ENCODE peak calls at places on chromosomes 5 and 9, in six cellular contexts. H, D, B, R, V and I are unnamed samples.
A peak's percentile ranks its signal among the peaks of the same experiment; 100 is the strongest.

GRCh38 chr5:136011427-136012001 is 17.3 kb upstream of the TGFBI start:
- DNase-seq in H (no peak), R (no peak), B (no peak), D (peak; percentile 94), V (no peak), I (no peak)

GRCh38 chr9:98235126-98235525 is 20.3 kb downstream of the TBC1D2 start:
- DNase-seq in R (no peak), H (no peak), B (no peak), D (no peak), V (no peak), I (no peak)

GRCh38 chr5:42572313-42572712 is 149.1 kb downstream of the GHR start:
- DNase-seq in D (no peak), B (no peak), R (no peak), H (no peak), V (no peak), I (no peak)

GRCh38 chr9:132627120-132627519 is 42.7 kb downstream of the DDX31 start:
- DNase-seq in H (no peak), R (no peak), D (no peak), V (no peak), B (no peak), I (no peak)

GRCh38 chr5:68033961-68034581 is 181.5 kb upstream of the PIK3R1 start:
- DNase-seq in B (peak; percentile 15), D (peak; percentile 41), H (no peak), R (no peak), V (no peak), I (no peak)

GRCh38 chr5:75340714-75341478 is 3.9 kb downstream of the HMGCR start:
- DNase-seq in V (no peak), B (no peak), R (no peak), D (peak; percentile 34), H (no peak), I (no peak)

GRCh38 chr5:157772077-157772613 is 28.6 kb downstream of the LSM11 start:
- DNase-seq in R (no peak), V (no peak), H (no peak), B (no peak), D (no peak), I (no peak)

GRCh38 chr5:132215329-132215728 is 12.3 kb downstream of the P4HA2 start:
- DNase-seq in B (peak; percentile 93), R (peak; percentile 98), H (no peak), D (peak; percentile 99), V (no peak), I (no peak)

DNA sequence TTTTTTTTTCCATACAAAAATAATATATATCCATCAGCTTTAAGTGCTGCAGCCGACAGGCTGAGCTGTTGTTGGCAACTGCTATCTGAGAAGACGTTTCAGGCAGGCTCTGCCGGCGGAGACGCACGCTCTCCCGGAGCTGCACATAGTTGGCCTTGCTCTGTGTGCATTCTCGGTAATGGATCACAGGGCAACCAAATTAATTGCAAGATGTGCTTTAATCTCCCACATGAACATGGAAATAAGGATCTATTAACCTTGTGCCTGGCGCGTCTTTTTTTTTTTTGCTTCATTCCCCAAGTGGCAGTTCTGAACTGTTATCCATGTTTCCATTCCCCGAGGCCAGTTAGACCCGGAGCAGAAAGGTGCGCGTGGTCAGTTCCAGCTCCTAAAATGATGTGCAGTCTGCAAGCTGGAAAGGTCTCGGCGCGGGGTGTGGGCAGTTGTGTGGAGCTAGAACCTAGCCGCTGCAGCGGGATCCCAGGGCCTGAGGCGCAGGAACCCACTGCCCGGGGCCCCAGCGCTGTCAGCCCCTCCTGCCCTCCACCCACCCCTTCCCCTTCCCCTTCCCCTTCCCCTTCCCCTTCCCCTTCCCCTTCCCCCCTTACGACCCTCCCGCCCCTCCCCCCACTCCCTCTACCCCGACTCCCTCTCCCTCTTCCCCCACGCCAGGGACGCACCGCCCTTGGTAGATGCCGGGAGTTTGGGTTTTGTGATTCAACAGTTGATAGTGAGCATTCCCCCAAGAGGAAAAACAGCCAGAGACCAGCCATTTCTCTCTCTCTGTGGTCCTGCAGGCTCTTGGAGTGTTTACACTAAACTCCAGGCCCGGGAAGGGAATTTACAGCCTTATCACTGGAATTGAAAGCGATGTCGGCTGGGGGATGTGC is 137.8 kb downstream of the CEP120 start:
- DNase-seq in V (no peak), B (no peak), H (no peak), R (no peak), D (peak; percentile 41), I (no peak)
- H3K4me3 ChIP-seq in V (no peak overlapping the region), B (peak overlapping the region; percentile 28), H (no peak overlapping the region), R (peak overlapping the region; percentile 68), D (peak overlapping the region; percentile 50), I (peak overlapping the region; percentile 34)

DNA sequence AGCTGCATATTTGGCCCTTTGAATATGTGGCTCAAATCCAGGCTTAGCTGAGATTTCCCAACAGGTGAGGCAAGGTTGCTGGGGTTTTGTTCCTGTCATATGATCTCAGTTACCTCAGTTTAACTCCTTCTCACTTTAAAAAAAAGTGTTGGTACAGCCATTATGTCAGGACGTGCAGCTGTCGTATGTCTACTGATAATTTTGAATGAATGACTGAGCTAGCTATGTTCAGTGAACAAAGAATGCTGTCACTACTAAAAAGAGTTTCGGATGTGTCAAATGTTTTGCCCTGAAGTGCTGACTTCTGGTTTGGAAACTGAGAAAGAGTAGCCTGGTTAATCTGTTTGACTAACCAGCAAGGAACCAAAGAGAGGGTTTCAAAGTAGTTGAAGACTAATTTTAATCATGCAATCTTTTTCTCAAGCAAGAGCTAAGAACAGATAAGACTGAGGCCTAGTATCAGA is 106.3 kb upstream of the NR3C1 start:
- DNase-seq in H (no peak), R (no peak), V (no peak), B (no peak), D (no peak), I (no peak)
- H3K4me3 ChIP-seq in H (no peak overlapping the region), R (no peak overlapping the region), V (no peak overlapping the region), B (no peak overlapping the region), D (no peak overlapping the region), I (no peak overlapping the region)

GRCh38 chr5:151717390-151717789 is 30.7 kb upstream of the SPARC start:
- DNase-seq in V (no peak), B (no peak), H (no peak), D (peak; percentile 29), R (no peak), I (no peak)
- H3K4me3 ChIP-seq in V (no peak overlapping the region), B (no peak overlapping the region), H (no peak overlapping the region), D (peak overlapping the region; percentile 17), R (no peak overlapping the region), I (no peak overlapping the region)

GRCh38 chr9:126804696-126805545 is at the start of gene ZBTB43:
- DNase-seq in V (peak; percentile 95), H (peak; percentile 98), R (peak; percentile 97), D (peak; percentile 98), B (peak; percentile 99), I (peak; percentile 90)

GRCh38 chr9:126809068-126809467 is 4.2 kb downstream of the ZBTB43 start:
- DNase-seq in D (peak; percentile 55), B (no peak), R (no peak), H (no peak), V (no peak), I (no peak)

GRCh38 chr9:126805546-126806262 is 864 bp downstream of the ZBTB43 start:
- DNase-seq in D (peak; percentile 86), B (peak; percentile 56), V (peak; percentile 75), R (no peak), H (peak; percentile 69), I (no peak)

GRCh38 chr9:126804198-126804695 is 593 bp upstream of the ZBTB43 start:
- DNase-seq in D (no peak), R (no peak), V (no peak), H (no peak), B (no peak), I (no peak)

GRCh38 chr9:126806336-126806735 is 1.5 kb downstream of the ZBTB43 start:
- DNase-seq in D (peak; percentile 72), H (no peak), V (no peak), R (no peak), B (no peak), I (no peak)
- H3K4me3 ChIP-seq in D (peak overlapping the region; percentile 92), H (peak overlapping the region; percentile 95), V (peak overlapping the region; percentile 82), R (peak overlapping the region; percentile 100), B (peak overlapping the region; percentile 99), I (no peak overlapping the region)

GRCh38 chr9:129382281-129383004 is 204.4 kb upstream of the IER5L start:
- DNase-seq in B (no peak), R (no peak), H (no peak), D (no peak), V (no peak), I (no peak)
- H3K4me3 ChIP-seq in B (peak overlapping the region; percentile 75), R (peak overlapping the region; percentile 79), H (no peak overlapping the region), D (peak overlapping the region; percentile 67), V (no peak overlapping the region), I (no peak overlapping the region)

DNA sequence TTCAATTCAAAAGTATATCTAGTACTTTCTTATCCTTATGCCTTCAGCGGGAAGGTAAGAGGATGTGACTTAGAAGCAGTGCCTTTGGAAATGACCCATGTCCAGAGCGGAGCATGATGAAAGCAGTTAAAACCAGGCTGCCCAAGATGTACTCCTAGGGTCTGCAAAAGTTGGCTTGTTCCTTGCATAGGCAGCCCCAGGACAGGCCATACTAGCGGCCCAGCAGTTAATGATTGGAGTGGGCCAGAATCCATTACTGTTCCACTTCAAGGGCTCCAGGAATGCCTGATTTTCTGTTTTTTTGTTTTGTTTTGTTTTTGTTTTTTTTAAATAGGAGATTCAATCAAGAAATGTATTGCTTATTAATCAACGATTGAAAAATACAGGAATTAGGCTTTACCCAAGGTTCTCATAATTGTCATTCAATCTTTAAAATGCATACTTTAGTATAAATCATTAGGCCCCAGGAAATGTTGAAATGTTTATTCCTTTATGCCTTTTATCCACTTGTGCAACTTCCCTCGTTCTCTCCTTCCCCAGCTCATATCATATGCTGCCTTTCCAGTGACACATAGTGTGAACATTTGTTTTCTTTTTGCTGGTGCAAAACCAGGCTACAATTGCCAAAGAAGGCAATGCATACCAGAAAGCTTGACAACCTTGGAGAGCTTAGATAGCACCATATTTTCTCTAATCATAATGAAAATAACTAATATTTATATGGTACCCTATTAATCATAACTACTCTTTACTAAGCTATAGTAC is 190.8 kb downstream of the ARHGEF28 start:
- DNase-seq in R (no peak), D (peak; percentile 89), H (no peak), V (no peak), B (no peak), I (no peak)
- H3K4me3 ChIP-seq in R (no peak overlapping the region), D (no peak overlapping the region), H (no peak overlapping the region), V (no peak overlapping the region), B (no peak overlapping the region), I (no peak overlapping the region)

GRCh38 chr5:31733365-31733764 is 94.4 kb downstream of the PDZD2 start:
- DNase-seq in B (no peak), V (no peak), R (no peak), D (no peak), H (no peak), I (no peak)
- H3K4me3 ChIP-seq in B (no peak overlapping the region), V (no peak overlapping the region), R (no peak overlapping the region), D (no peak overlapping the region), H (no peak overlapping the region), I (no peak overlapping the region)

GRCh38 chr9:129139993-129140396 is 28.8 kb downstream of the PTPA start:
- DNase-seq in B (peak; percentile 89), D (peak; percentile 100), V (peak; percentile 96), R (peak; percentile 99), H (peak; percentile 63), I (peak; percentile 84)

GRCh38 chr9:129142115-129142514 is 30.9 kb downstream of the PTPA start:
- DNase-seq in D (no peak), V (peak; percentile 44), B (no peak), H (no peak), R (no peak), I (no peak)

GRCh38 chr9:129142536-129142935 is 31.3 kb downstream of the PTPA start:
- DNase-seq in R (no peak), D (no peak), V (no peak), B (no peak), H (no peak), I (no peak)

GRCh38 chr9:129140397-129141065 is 29.3 kb downstream of the PTPA start:
- DNase-seq in B (peak; percentile 46), H (peak; percentile 75), V (peak; percentile 42), D (peak; percentile 78), R (peak; percentile 83), I (no peak)

GRCh38 chr9:129141066-129142041 is 30.1 kb downstream of the PTPA start:
- DNase-seq in B (peak; percentile 44), R (peak; percentile 94), H (no peak), D (peak; percentile 96), V (peak; percentile 83), I (no peak)
- H3K4me3 ChIP-seq in B (peak overlapping the region; percentile 60), R (peak overlapping the region; percentile 61), H (no peak overlapping the region), D (peak overlapping the region; percentile 50), V (peak overlapping the region; percentile 64), I (no peak overlapping the region)